ENCODE peak calls at places on chromosomes 4 and X, in eight cellular contexts. One of them, this sample, is unnamed.

GRCh38 chr4:117983541-117984451 is 50.5 kb upstream of the NDST3 start:
- DNase-seq in fibroblast of pulmonary artery: peak
- DNase-seq in putamen: no peak
- DNase-seq in stimulated activated CD8-positive, alpha-beta memory T cell treated with anti-CD3 and anti-CD28 coated beads, Interleukin-7, amount 100 ng/mL, for 24 hours: no peak
- DNase-seq in sigmoid colon: no peak
- DNase-seq in CD4-positive, CD25-positive, alpha-beta regulatory T cell: no peak
- DNase-seq in iPS DF 6.9: no peak
- DNase-seq in GM20000: no peak
- DNase-seq in this sample: no peak

GRCh38 chr4:62210521-62210920 is 1010.4 kb downstream of the ADGRL3 start:
- DNase-seq in fibroblast of pulmonary artery: no peak
- DNase-seq in putamen: no peak
- DNase-seq in stimulated activated CD8-positive, alpha-beta memory T cell treated with anti-CD3 and anti-CD28 coated beads, Interleukin-7, amount 100 ng/mL, for 24 hours: no peak
- DNase-seq in sigmoid colon: no peak
- DNase-seq in CD4-positive, CD25-positive, alpha-beta regulatory T cell: no peak
- DNase-seq in iPS DF 6.9: no peak
- DNase-seq in GM20000: no peak
- DNase-seq in this sample: no peak

GRCh38 chr4:184306949-184307348 is 89.3 kb upstream of the ENPP6 start:
- DNase-seq in fibroblast of pulmonary artery: no peak
- DNase-seq in putamen: no peak
- DNase-seq in stimulated activated CD8-positive, alpha-beta memory T cell treated with anti-CD3 and anti-CD28 coated beads, Interleukin-7, amount 100 ng/mL, for 24 hours: no peak
- DNase-seq in sigmoid colon: no peak
- DNase-seq in CD4-positive, CD25-positive, alpha-beta regulatory T cell: no peak
- DNase-seq in iPS DF 6.9: no peak
- DNase-seq in GM20000: no peak
- DNase-seq in this sample: no peak

GRCh38 chrX:11499076-11500044 is 166.4 kb downstream of the ARHGAP6 start:
- DNase-seq in fibroblast of pulmonary artery: peak
- DNase-seq in putamen: no peak
- DNase-seq in stimulated activated CD8-positive, alpha-beta memory T cell treated with anti-CD3 and anti-CD28 coated beads, Interleukin-7, amount 100 ng/mL, for 24 hours: no peak
- DNase-seq in sigmoid colon: no peak
- DNase-seq in CD4-positive, CD25-positive, alpha-beta regulatory T cell: no peak
- DNase-seq in iPS DF 6.9: no peak
- DNase-seq in GM20000: no peak
- DNase-seq in this sample: no peak

GRCh38 chr4:179307297-179308136 is 1865.3 kb upstream of the AGA start:
- DNase-seq in fibroblast of pulmonary artery: peak
- DNase-seq in putamen: no peak
- DNase-seq in stimulated activated CD8-positive, alpha-beta memory T cell treated with anti-CD3 and anti-CD28 coated beads, Interleukin-7, amount 100 ng/mL, for 24 hours: no peak
- DNase-seq in sigmoid colon: no peak
- DNase-seq in CD4-positive, CD25-positive, alpha-beta regulatory T cell: no peak
- DNase-seq in iPS DF 6.9: peak
- DNase-seq in GM20000: peak
- DNase-seq in this sample: no peak

GRCh38 chrX:25125483-25125882 is 109.7 kb upstream of the ARX start:
- DNase-seq in fibroblast of pulmonary artery: no peak
- DNase-seq in putamen: no peak
- DNase-seq in stimulated activated CD8-positive, alpha-beta memory T cell treated with anti-CD3 and anti-CD28 coated beads, Interleukin-7, amount 100 ng/mL, for 24 hours: no peak
- DNase-seq in sigmoid colon: no peak
- DNase-seq in CD4-positive, CD25-positive, alpha-beta regulatory T cell: no peak
- DNase-seq in iPS DF 6.9: no peak
- DNase-seq in GM20000: no peak
- DNase-seq in this sample: no peak

GRCh38 chr4:11446156-11446811 is 17.6 kb upstream of the HS3ST1 start:
- DNase-seq in fibroblast of pulmonary artery: peak
- DNase-seq in putamen: no peak
- DNase-seq in stimulated activated CD8-positive, alpha-beta memory T cell treated with anti-CD3 and anti-CD28 coated beads, Interleukin-7, amount 100 ng/mL, for 24 hours: no peak
- DNase-seq in sigmoid colon: no peak
- DNase-seq in CD4-positive, CD25-positive, alpha-beta regulatory T cell: no peak
- DNase-seq in iPS DF 6.9: no peak
- DNase-seq in GM20000: no peak
- DNase-seq in this sample: no peak

GRCh38 chr4:38046735-38047487 is 86.7 kb downstream of the PTTG2 start:
- DNase-seq in fibroblast of pulmonary artery: no peak
- DNase-seq in putamen: no peak
- DNase-seq in stimulated activated CD8-positive, alpha-beta memory T cell treated with anti-CD3 and anti-CD28 coated beads, Interleukin-7, amount 100 ng/mL, for 24 hours: no peak
- DNase-seq in sigmoid colon: no peak
- DNase-seq in CD4-positive, CD25-positive, alpha-beta regulatory T cell: no peak
- DNase-seq in iPS DF 6.9: peak
- DNase-seq in GM20000: no peak
- DNase-seq in this sample: no peak

GRCh38 chrX:13028871-13029336 is 15.5 kb downstream of the FAM9C start:
- DNase-seq in fibroblast of pulmonary artery: no peak
- DNase-seq in putamen: no peak
- DNase-seq in stimulated activated CD8-positive, alpha-beta memory T cell treated with anti-CD3 and anti-CD28 coated beads, Interleukin-7, amount 100 ng/mL, for 24 hours: no peak
- DNase-seq in sigmoid colon: no peak
- DNase-seq in CD4-positive, CD25-positive, alpha-beta regulatory T cell: no peak
- DNase-seq in iPS DF 6.9: no peak
- DNase-seq in GM20000: no peak
- DNase-seq in this sample: no peak

GRCh38 chr4:16513876-16514275 is 287.6 kb upstream of the TAPT1 start:
- DNase-seq in fibroblast of pulmonary artery: no peak
- DNase-seq in putamen: no peak
- DNase-seq in stimulated activated CD8-positive, alpha-beta memory T cell treated with anti-CD3 and anti-CD28 coated beads, Interleukin-7, amount 100 ng/mL, for 24 hours: no peak
- DNase-seq in sigmoid colon: no peak
- DNase-seq in CD4-positive, CD25-positive, alpha-beta regulatory T cell: no peak
- DNase-seq in iPS DF 6.9: no peak
- DNase-seq in GM20000: no peak
- DNase-seq in this sample: no peak

GRCh38 chr4:84887824-84888223 is 78.7 kb downstream of the WDFY3 start:
- DNase-seq in fibroblast of pulmonary artery: peak
- DNase-seq in putamen: no peak
- DNase-seq in stimulated activated CD8-positive, alpha-beta memory T cell treated with anti-CD3 and anti-CD28 coated beads, Interleukin-7, amount 100 ng/mL, for 24 hours: no peak
- DNase-seq in sigmoid colon: no peak
- DNase-seq in CD4-positive, CD25-positive, alpha-beta regulatory T cell: no peak
- DNase-seq in iPS DF 6.9: no peak
- DNase-seq in GM20000: no peak
- DNase-seq in this sample: no peak

GRCh38 chr4:183328832-183329231 is 6.6 kb upstream of the CLDN24 start:
- DNase-seq in fibroblast of pulmonary artery: peak
- DNase-seq in putamen: no peak
- DNase-seq in stimulated activated CD8-positive, alpha-beta memory T cell treated with anti-CD3 and anti-CD28 coated beads, Interleukin-7, amount 100 ng/mL, for 24 hours: no peak
- DNase-seq in sigmoid colon: no peak
- DNase-seq in CD4-positive, CD25-positive, alpha-beta regulatory T cell: no peak
- DNase-seq in iPS DF 6.9: no peak
- DNase-seq in GM20000: no peak
- DNase-seq in this sample: no peak

GRCh38 chrX:39808471-39808917 is 289.3 kb downstream of the BCOR start:
- DNase-seq in fibroblast of pulmonary artery: peak
- DNase-seq in putamen: no peak
- DNase-seq in stimulated activated CD8-positive, alpha-beta memory T cell treated with anti-CD3 and anti-CD28 coated beads, Interleukin-7, amount 100 ng/mL, for 24 hours: no peak
- DNase-seq in sigmoid colon: no peak
- DNase-seq in CD4-positive, CD25-positive, alpha-beta regulatory T cell: no peak
- DNase-seq in iPS DF 6.9: no peak
- DNase-seq in GM20000: no peak
- DNase-seq in this sample: no peak

GRCh38 chrX:36431819-36432218 is 512.3 kb downstream of the CFAP47 start:
- DNase-seq in fibroblast of pulmonary artery: peak
- DNase-seq in putamen: no peak
- DNase-seq in stimulated activated CD8-positive, alpha-beta memory T cell treated with anti-CD3 and anti-CD28 coated beads, Interleukin-7, amount 100 ng/mL, for 24 hours: no peak
- DNase-seq in sigmoid colon: no peak
- DNase-seq in CD4-positive, CD25-positive, alpha-beta regulatory T cell: no peak
- DNase-seq in iPS DF 6.9: no peak
- DNase-seq in GM20000: no peak
- DNase-seq in this sample: no peak

GRCh38 chrX:51847463-51847862 is 46.0 kb upstream of the MAGED1 start:
- DNase-seq in fibroblast of pulmonary artery: no peak
- DNase-seq in putamen: no peak
- DNase-seq in stimulated activated CD8-positive, alpha-beta memory T cell treated with anti-CD3 and anti-CD28 coated beads, Interleukin-7, amount 100 ng/mL, for 24 hours: no peak
- DNase-seq in sigmoid colon: no peak
- DNase-seq in CD4-positive, CD25-positive, alpha-beta regulatory T cell: no peak
- DNase-seq in iPS DF 6.9: no peak
- DNase-seq in GM20000: no peak
- DNase-seq in this sample: no peak

GRCh38 chr4:15677507-15677988 is 4.1 kb upstream of the FAM200B start:
- DNase-seq in fibroblast of pulmonary artery: peak
- DNase-seq in putamen: no peak
- DNase-seq in stimulated activated CD8-positive, alpha-beta memory T cell treated with anti-CD3 and anti-CD28 coated beads, Interleukin-7, amount 100 ng/mL, for 24 hours: no peak
- DNase-seq in sigmoid colon: no peak
- DNase-seq in CD4-positive, CD25-positive, alpha-beta regulatory T cell: no peak
- DNase-seq in iPS DF 6.9: no peak
- DNase-seq in GM20000: no peak
- DNase-seq in this sample: no peak

GRCh38 chrX:55816023-55816422 is 98.5 kb downstream of the RRAGB start:
- DNase-seq in fibroblast of pulmonary artery: no peak
- DNase-seq in putamen: no peak
- DNase-seq in stimulated activated CD8-positive, alpha-beta memory T cell treated with anti-CD3 and anti-CD28 coated beads, Interleukin-7, amount 100 ng/mL, for 24 hours: no peak
- DNase-seq in sigmoid colon: no peak
- DNase-seq in CD4-positive, CD25-positive, alpha-beta regulatory T cell: no peak
- DNase-seq in iPS DF 6.9: no peak
- DNase-seq in GM20000: no peak
- DNase-seq in this sample: no peak

GRCh38 chrX:22118161-22118830 is 86.2 kb downstream of the PHEX start:
- DNase-seq in fibroblast of pulmonary artery: no peak
- DNase-seq in putamen: no peak
- DNase-seq in stimulated activated CD8-positive, alpha-beta memory T cell treated with anti-CD3 and anti-CD28 coated beads, Interleukin-7, amount 100 ng/mL, for 24 hours: no peak
- DNase-seq in sigmoid colon: no peak
- DNase-seq in CD4-positive, CD25-positive, alpha-beta regulatory T cell: no peak
- DNase-seq in iPS DF 6.9: no peak
- DNase-seq in GM20000: peak
- DNase-seq in this sample: no peak

GRCh38 chr4:168647976-168648375 is 151.1 kb downstream of the PALLD start:
- DNase-seq in fibroblast of pulmonary artery: no peak
- DNase-seq in putamen: no peak
- DNase-seq in stimulated activated CD8-positive, alpha-beta memory T cell treated with anti-CD3 and anti-CD28 coated beads, Interleukin-7, amount 100 ng/mL, for 24 hours: no peak
- DNase-seq in sigmoid colon: no peak
- DNase-seq in CD4-positive, CD25-positive, alpha-beta regulatory T cell: no peak
- DNase-seq in iPS DF 6.9: no peak
- DNase-seq in GM20000: no peak
- DNase-seq in this sample: no peak

GRCh38 chrX:118519411-118520205 is 24.0 kb downstream of the DOCK11 start:
- DNase-seq in fibroblast of pulmonary artery: peak
- DNase-seq in putamen: no peak
- DNase-seq in stimulated activated CD8-positive, alpha-beta memory T cell treated with anti-CD3 and anti-CD28 coated beads, Interleukin-7, amount 100 ng/mL, for 24 hours: no peak
- DNase-seq in sigmoid colon: no peak
- DNase-seq in CD4-positive, CD25-positive, alpha-beta regulatory T cell: no peak
- DNase-seq in iPS DF 6.9: no peak
- DNase-seq in GM20000: no peak
- DNase-seq in this sample: no peak

GRCh38 chr4:117474987-117475386 is 389.6 kb upstream of the TRAM1L1 start:
- DNase-seq in fibroblast of pulmonary artery: no peak
- DNase-seq in putamen: no peak
- DNase-seq in stimulated activated CD8-positive, alpha-beta memory T cell treated with anti-CD3 and anti-CD28 coated beads, Interleukin-7, amount 100 ng/mL, for 24 hours: no peak
- DNase-seq in sigmoid colon: no peak
- DNase-seq in CD4-positive, CD25-positive, alpha-beta regulatory T cell: no peak
- DNase-seq in iPS DF 6.9: no peak
- DNase-seq in GM20000: no peak
- DNase-seq in this sample: no peak

GRCh38 chrX:37476571-37477188 is 94.8 kb upstream of the LANCL3 start:
- DNase-seq in fibroblast of pulmonary artery: no peak
- DNase-seq in putamen: no peak
- DNase-seq in stimulated activated CD8-positive, alpha-beta memory T cell treated with anti-CD3 and anti-CD28 coated beads, Interleukin-7, amount 100 ng/mL, for 24 hours: no peak
- DNase-seq in sigmoid colon: no peak
- DNase-seq in CD4-positive, CD25-positive, alpha-beta regulatory T cell: no peak
- DNase-seq in iPS DF 6.9: peak
- DNase-seq in GM20000: no peak
- DNase-seq in this sample: no peak

GRCh38 chrX:70494441-70494840 is 49.8 kb downstream of the DLG3 start:
- DNase-seq in fibroblast of pulmonary artery: no peak
- DNase-seq in putamen: no peak
- DNase-seq in stimulated activated CD8-positive, alpha-beta memory T cell treated with anti-CD3 and anti-CD28 coated beads, Interleukin-7, amount 100 ng/mL, for 24 hours: no peak
- DNase-seq in sigmoid colon: no peak
- DNase-seq in CD4-positive, CD25-positive, alpha-beta regulatory T cell: no peak
- DNase-seq in iPS DF 6.9: no peak
- DNase-seq in GM20000: no peak
- DNase-seq in this sample: no peak

GRCh38 chrX:70479197-70479969 is 34.7 kb downstream of the DLG3 start:
- DNase-seq in fibroblast of pulmonary artery: peak
- DNase-seq in putamen: peak
- DNase-seq in stimulated activated CD8-positive, alpha-beta memory T cell treated with anti-CD3 and anti-CD28 coated beads, Interleukin-7, amount 100 ng/mL, for 24 hours: no peak
- DNase-seq in sigmoid colon: no peak
- DNase-seq in CD4-positive, CD25-positive, alpha-beta regulatory T cell: no peak
- DNase-seq in iPS DF 6.9: no peak
- DNase-seq in GM20000: no peak
- DNase-seq in this sample: no peak

GRCh38 chr4:184503869-184504300 is 29.5 kb upstream of the IRF2 start:
- DNase-seq in fibroblast of pulmonary artery: peak
- DNase-seq in putamen: no peak
- DNase-seq in stimulated activated CD8-positive, alpha-beta memory T cell treated with anti-CD3 and anti-CD28 coated beads, Interleukin-7, amount 100 ng/mL, for 24 hours: no peak
- DNase-seq in sigmoid colon: no peak
- DNase-seq in CD4-positive, CD25-positive, alpha-beta regulatory T cell: no peak
- DNase-seq in iPS DF 6.9: no peak
- DNase-seq in GM20000: no peak
- DNase-seq in this sample: no peak

GRCh38 chrX:140507223-140507981 is 2.5 kb upstream of the SOX3 start:
- DNase-seq in fibroblast of pulmonary artery: no peak
- DNase-seq in putamen: no peak
- DNase-seq in stimulated activated CD8-positive, alpha-beta memory T cell treated with anti-CD3 and anti-CD28 coated beads, Interleukin-7, amount 100 ng/mL, for 24 hours: no peak
- DNase-seq in sigmoid colon: no peak
- DNase-seq in CD4-positive, CD25-positive, alpha-beta regulatory T cell: no peak
- DNase-seq in iPS DF 6.9: no peak
- DNase-seq in GM20000: no peak
- DNase-seq in this sample: no peak

This sample was measured in SIG-M5.